ENCODE peak calls at places on chromosomes 5 and 9, in six cellular contexts. X is CD8-positive, alpha-beta T cell; A is cardiac fibroblast; H is GM12865; G is CD4-positive, alpha-beta T cell; Z is tibial artery. V is an unnamed sample.

GRCh38 chr5:77972545-77973252 is 196.6 kb upstream of the TBCA start:
- DNase-seq in X (no peak), A (no peak), Z (no peak), H (peak), G (no peak), V (no peak)

GRCh38 chr9:127119319-127119709 is 3.1 kb downstream of the ANGPTL2 start:
- DNase-seq in G (no peak), H (no peak), X (no peak), Z (no peak), A (no peak), V (no peak)

GRCh38 chr9:89750117-89750551 is 145.3 kb downstream of the GADD45G start:
- DNase-seq in H (no peak), A (no peak), X (no peak), Z (no peak), G (no peak), V (no peak)

GRCh38 chr9:129483467-129484324 is 137.2 kb downstream of the C9orf50 start:
- DNase-seq in X (no peak), G (no peak), A (peak), H (no peak), Z (peak), V (peak)

GRCh38 chr9:136521541-136521940 is 24.3 kb downstream of the NOTCH1 start:
- DNase-seq in G (no peak), A (no peak), Z (peak), H (no peak), X (no peak), V (no peak)

GRCh38 chr5:115096034-115096769 is 73.5 kb downstream of the TRIM36 start:
- DNase-seq in X (no peak), Z (no peak), A (peak), H (no peak), G (no peak), V (no peak)

GRCh38 chr5:72556351-72557146 is 49.3 kb upstream of the ZNF366 start:
- DNase-seq in G (no peak), H (peak), Z (peak), X (peak), A (peak), V (no peak)

GRCh38 chr5:149675467-149676201 is 54.5 kb upstream of the PPARGC1B start:
- DNase-seq in Z (no peak), X (no peak), A (no peak), H (no peak), G (no peak), V (no peak)

GRCh38 chr5:369151-369939 is 47.8 kb downstream of the AHRR start:
- DNase-seq in H (peak), Z (peak), G (no peak), A (peak), X (no peak), V (no peak)

GRCh38 chr9:131475956-131476776 is 26.6 kb upstream of the POMT1 start:
- DNase-seq in G (no peak), X (no peak), A (no peak), Z (no peak), H (no peak), V (no peak)
- TF ChIP-seq CTCF in G (peak), X (peak), A (peak), Z (peak), H (peak), V (peak)

GRCh38 chr5:6729400-6730310 is 16.4 kb downstream of the TENT4A start:
- DNase-seq in X (no peak), Z (no peak), G (peak), A (no peak), H (no peak), V (no peak)

GRCh38 chr5:6728795-6729183 is 15.6 kb downstream of the TENT4A start:
- DNase-seq in G (no peak), A (no peak), Z (no peak), H (no peak), X (no peak), V (no peak)

GRCh38 chr5:6727231-6727630 is 14.0 kb downstream of the TENT4A start:
- DNase-seq in X (no peak), A (no peak), Z (no peak), H (no peak), G (no peak), V (no peak)

GRCh38 chr5:6726006-6726405 is 12.8 kb downstream of the TENT4A start:
- DNase-seq in Z (no peak), X (no peak), A (no peak), H (no peak), G (no peak), V (no peak)

GRCh38 chr5:6728011-6728794 is 15.0 kb downstream of the TENT4A start:
- DNase-seq in G (no peak), A (no peak), Z (no peak), H (peak), X (no peak), V (no peak)
- TF ChIP-seq CTCF in G (no peak), A (no peak), Z (no peak), H (no peak), X (no peak), V (no peak)

DNA sequence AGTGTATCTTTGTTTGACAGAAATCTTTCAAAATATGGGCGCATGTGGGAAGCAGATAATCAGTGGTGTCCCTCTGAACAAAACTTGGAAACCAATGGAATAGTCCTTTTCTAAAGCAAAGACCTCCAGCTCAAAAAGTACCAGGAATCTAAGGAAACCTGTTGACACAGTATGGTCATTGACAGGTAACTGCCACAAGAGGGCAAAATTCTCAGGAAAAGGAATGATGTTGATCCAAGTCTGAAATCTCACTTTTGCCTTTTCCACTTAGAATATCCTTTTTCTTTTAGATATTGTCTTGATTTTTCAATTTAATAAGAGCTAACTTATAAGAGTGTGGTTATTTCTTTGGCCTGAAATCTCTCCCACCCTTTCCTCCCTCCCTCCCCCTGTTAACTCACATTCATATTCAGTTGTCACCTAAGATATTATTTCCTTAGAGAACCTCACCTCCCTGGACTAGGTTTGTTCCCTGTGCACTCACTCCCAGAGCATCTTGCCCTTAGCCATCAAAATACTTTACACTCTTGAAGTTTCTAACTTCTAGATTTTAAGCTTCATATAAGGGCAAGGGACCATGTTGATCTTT is 59.0 kb upstream of the BARX1 start:
- DNase-seq in A (peak), G (no peak), H (peak), X (no peak), Z (no peak), V (no peak)
- TF ChIP-seq CTCF in A (peak), G (peak), H (peak), X (peak), Z (peak), V (peak)

GRCh38 chr5:9140711-9141110 is 405.2 kb downstream of the SEMA5A start:
- DNase-seq in A (no peak), G (no peak), X (no peak), Z (no peak), H (no peak), V (no peak)

GRCh38 chr5:9140202-9140601 is 405.7 kb downstream of the SEMA5A start:
- DNase-seq in G (no peak), H (no peak), A (no peak), Z (no peak), X (no peak), V (no peak)
- TF ChIP-seq CTCF in G (no peak), H (no peak), A (no peak), Z (no peak), X (no peak), V (no peak)